ENCODE peak calls at places on chromosome 20, in ten cellular contexts. One of them, this sample, is unnamed.

GRCh38 chr20:48689388-48689787 is 138.4 kb downstream of the PREX1 start:
- DNase-seq in GM06990: no peak
- DNase-seq in endothelial cell of umbilical vein: no peak
- DNase-seq in HS-5: no peak
- DNase-seq in A172: no peak
- DNase-seq in right atrium auricular region: no peak
- DNase-seq in hypothalamus: no peak
- DNase-seq in M059J: no peak
- DNase-seq in sciatic nerve: no peak
- DNase-seq in amygdala: no peak
- DNase-seq in this sample: no peak

GRCh38 chr20:36821964-36822437 is 48.4 kb upstream of the DSN1 start:
- DNase-seq in GM06990: no peak
- DNase-seq in endothelial cell of umbilical vein: no peak
- DNase-seq in HS-5: no peak
- DNase-seq in A172: peak
- DNase-seq in right atrium auricular region: no peak
- DNase-seq in hypothalamus: no peak
- DNase-seq in M059J: peak
- DNase-seq in sciatic nerve: no peak
- DNase-seq in amygdala: no peak
- DNase-seq in this sample: no peak

GRCh38 chr20:13995841-13996240 is 525 bp downstream of the MACROD2 start:
- DNase-seq in GM06990: peak
- DNase-seq in endothelial cell of umbilical vein: peak
- DNase-seq in HS-5: no peak
- DNase-seq in A172: no peak
- DNase-seq in right atrium auricular region: no peak
- DNase-seq in hypothalamus: peak
- DNase-seq in M059J: peak
- DNase-seq in sciatic nerve: peak
- DNase-seq in amygdala: no peak
- DNase-seq in this sample: no peak

GRCh38 chr20:9363673-9364072 is 150.7 kb upstream of the LAMP5 start:
- DNase-seq in GM06990: no peak
- DNase-seq in endothelial cell of umbilical vein: no peak
- DNase-seq in HS-5: no peak
- DNase-seq in A172: no peak
- DNase-seq in right atrium auricular region: no peak
- DNase-seq in hypothalamus: no peak
- DNase-seq in M059J: peak
- DNase-seq in sciatic nerve: no peak
- DNase-seq in amygdala: no peak
- DNase-seq in this sample: no peak

GRCh38 chr20:11182715-11183114 is 508.9 kb upstream of the JAG1 start:
- DNase-seq in GM06990: no peak
- DNase-seq in endothelial cell of umbilical vein: no peak
- DNase-seq in HS-5: no peak
- DNase-seq in A172: no peak
- DNase-seq in right atrium auricular region: no peak
- DNase-seq in hypothalamus: no peak
- DNase-seq in M059J: no peak
- DNase-seq in sciatic nerve: no peak
- DNase-seq in amygdala: no peak
- DNase-seq in this sample: no peak

GRCh38 chr20:38855356-38855755 is 49.9 kb downstream of the PPP1R16B start:
- DNase-seq in GM06990: no peak
- DNase-seq in endothelial cell of umbilical vein: peak
- DNase-seq in HS-5: peak
- DNase-seq in A172: peak
- DNase-seq in right atrium auricular region: no peak
- DNase-seq in hypothalamus: no peak
- DNase-seq in M059J: peak
- DNase-seq in sciatic nerve: no peak
- DNase-seq in amygdala: no peak
- DNase-seq in this sample: no peak

GRCh38 chr20:64055893-64056638 is 6.6 kb upstream of the SOX18 start:
- DNase-seq in GM06990: no peak
- DNase-seq in endothelial cell of umbilical vein: peak
- DNase-seq in HS-5: no peak
- DNase-seq in A172: peak
- DNase-seq in right atrium auricular region: no peak
- DNase-seq in hypothalamus: no peak
- DNase-seq in M059J: peak
- DNase-seq in sciatic nerve: no peak
- DNase-seq in amygdala: no peak
- DNase-seq in this sample: no peak

GRCh38 chr20:11976966-11977365 is 59.3 kb downstream of the BTBD3 start:
- DNase-seq in GM06990: no peak
- DNase-seq in endothelial cell of umbilical vein: no peak
- DNase-seq in HS-5: no peak
- DNase-seq in A172: no peak
- DNase-seq in right atrium auricular region: no peak
- DNase-seq in hypothalamus: no peak
- DNase-seq in M059J: no peak
- DNase-seq in sciatic nerve: no peak
- DNase-seq in amygdala: no peak
- DNase-seq in this sample: no peak

GRCh38 chr20:50190251-50191064 is at the start of gene CEBPB:
- DNase-seq in GM06990: peak
- DNase-seq in endothelial cell of umbilical vein: peak
- DNase-seq in HS-5: peak
- DNase-seq in A172: peak
- DNase-seq in right atrium auricular region: peak
- DNase-seq in hypothalamus: peak
- DNase-seq in M059J: peak
- DNase-seq in sciatic nerve: peak
- DNase-seq in amygdala: peak
- DNase-seq in this sample: peak